ENCODE peak calls at places on chromosomes 5 and 9, in five cellular contexts. One of them, this sample, is unnamed.

GRCh38 chr5:82855000-82855399 is 222.2 kb downstream of the TMEM167A start:
- DNase-seq in AML-193: no peak
- DNase-seq in T-helper 17 cell: no peak
- DNase-seq in NCI-H1092 treated with DMSO at 0.1 percent for 48 hours: no peak
- DNase-seq in activated effector memory CD4-positive, alpha-beta T cell treated with Interleukin-2 at 50 U/mL for 16 hours: no peak
- DNase-seq in this sample: no peak

GRCh38 chr5:58868931-58869330 is 286.1 kb downstream of the RAB3C start:
- DNase-seq in NCI-H1092 treated with DMSO at 0.1 percent for 48 hours: no peak
- DNase-seq in AML-193: no peak
- DNase-seq in activated effector memory CD4-positive, alpha-beta T cell treated with Interleukin-2 at 50 U/mL for 16 hours: no peak
- DNase-seq in T-helper 17 cell: no peak
- DNase-seq in this sample: no peak

GRCh38 chr9:86406366-86406765 is 52.2 kb upstream of the TUT7 start:
- DNase-seq in NCI-H1092 treated with DMSO at 0.1 percent for 48 hours: no peak
- DNase-seq in activated effector memory CD4-positive, alpha-beta T cell treated with Interleukin-2 at 50 U/mL for 16 hours: no peak
- DNase-seq in AML-193: no peak
- DNase-seq in T-helper 17 cell: no peak
- DNase-seq in this sample: no peak

GRCh38 chr9:70465904-70466303 is 51.4 kb upstream of the KLF9 start:
- DNase-seq in T-helper 17 cell: no peak
- DNase-seq in activated effector memory CD4-positive, alpha-beta T cell treated with Interleukin-2 at 50 U/mL for 16 hours: no peak
- DNase-seq in AML-193: no peak
- DNase-seq in NCI-H1092 treated with DMSO at 0.1 percent for 48 hours: no peak
- DNase-seq in this sample: no peak

GRCh38 chr5:54379590-54379989 is 69.2 kb upstream of the ARL15 start:
- DNase-seq in activated effector memory CD4-positive, alpha-beta T cell treated with Interleukin-2 at 50 U/mL for 16 hours: no peak
- DNase-seq in NCI-H1092 treated with DMSO at 0.1 percent for 48 hours: no peak
- DNase-seq in T-helper 17 cell: no peak
- DNase-seq in AML-193: no peak
- DNase-seq in this sample: no peak

GRCh38 chr5:72108200-72109050 is 1.1 kb downstream of the MAP1B start:
- DNase-seq in activated effector memory CD4-positive, alpha-beta T cell treated with Interleukin-2 at 50 U/mL for 16 hours: no peak
- DNase-seq in T-helper 17 cell: no peak
- DNase-seq in AML-193: no peak
- DNase-seq in NCI-H1092 treated with DMSO at 0.1 percent for 48 hours: peak; percentile 55
- DNase-seq in this sample: no peak

GRCh38 chr5:131252824-131253171 is 11.1 kb upstream of the CDC42SE2 start:
- DNase-seq in activated effector memory CD4-positive, alpha-beta T cell treated with Interleukin-2 at 50 U/mL for 16 hours: peak; percentile 75
- DNase-seq in NCI-H1092 treated with DMSO at 0.1 percent for 48 hours: no peak
- DNase-seq in AML-193: peak; percentile 96
- DNase-seq in T-helper 17 cell: peak; percentile 74
- DNase-seq in this sample: peak; percentile 73

GRCh38 chr9:134554750-134555655 is 86.6 kb upstream of the COL5A1 start:
- DNase-seq in activated effector memory CD4-positive, alpha-beta T cell treated with Interleukin-2 at 50 U/mL for 16 hours: no peak
- DNase-seq in NCI-H1092 treated with DMSO at 0.1 percent for 48 hours: no peak
- DNase-seq in AML-193: no peak
- DNase-seq in T-helper 17 cell: no peak
- DNase-seq in this sample: no peak

GRCh38 chr5:168876419-168876818 is 297.3 kb upstream of the PANK3 start:
- DNase-seq in AML-193: no peak
- DNase-seq in activated effector memory CD4-positive, alpha-beta T cell treated with Interleukin-2 at 50 U/mL for 16 hours: no peak
- DNase-seq in T-helper 17 cell: no peak
- DNase-seq in NCI-H1092 treated with DMSO at 0.1 percent for 48 hours: no peak
- DNase-seq in this sample: no peak